ENCODE peak calls at places on chromosomes 7 and 10, in six cellular contexts. One of them, this sample, is unnamed.

GRCh38 chr10:72239409-72239808 is 23.3 kb upstream of the ASCC1 start:
- DNase-seq in GM23338: no peak
- DNase-seq in CD4-positive, alpha-beta memory T cell: no peak
- DNase-seq in tibial nerve: no peak
- DNase-seq in GM23248: no peak
- DNase-seq in spleen: no peak
- DNase-seq in this sample: no peak

GRCh38 chr10:17693009-17693408 is 49.1 kb downstream of the STAM start:
- DNase-seq in GM23338: no peak
- DNase-seq in CD4-positive, alpha-beta memory T cell: no peak
- DNase-seq in tibial nerve: no peak
- DNase-seq in GM23248: no peak
- DNase-seq in spleen: no peak
- DNase-seq in this sample: no peak

GRCh38 chr10:24518981-24519597 is 204.6 kb downstream of the ARHGAP21 start:
- DNase-seq in GM23338: peak
- DNase-seq in CD4-positive, alpha-beta memory T cell: peak
- DNase-seq in tibial nerve: peak
- DNase-seq in GM23248: peak
- DNase-seq in spleen: no peak
- DNase-seq in this sample: no peak

GRCh38 chr10:35035641-35036040 is 54.5 kb downstream of the CUL2 start:
- DNase-seq in GM23338: no peak
- DNase-seq in CD4-positive, alpha-beta memory T cell: no peak
- DNase-seq in tibial nerve: no peak
- DNase-seq in GM23248: no peak
- DNase-seq in spleen: no peak
- DNase-seq in this sample: no peak

GRCh38 chr10:127079348-127079747 is 117.0 kb downstream of the INSYN2A start:
- DNase-seq in GM23338: no peak
- DNase-seq in CD4-positive, alpha-beta memory T cell: no peak
- DNase-seq in tibial nerve: no peak
- DNase-seq in GM23248: no peak
- DNase-seq in spleen: no peak
- DNase-seq in this sample: no peak

GRCh38 chr10:100346351-100346764 is 675 bp upstream of the SCD start:
- DNase-seq in GM23338: peak
- DNase-seq in CD4-positive, alpha-beta memory T cell: peak
- DNase-seq in tibial nerve: peak
- DNase-seq in GM23248: peak
- DNase-seq in spleen: peak
- DNase-seq in this sample: no peak

GRCh38 chr7:19248681-19249080 is 103.5 kb upstream of the FERD3L start:
- DNase-seq in GM23338: no peak
- DNase-seq in CD4-positive, alpha-beta memory T cell: no peak
- DNase-seq in tibial nerve: no peak
- DNase-seq in GM23248: peak
- DNase-seq in spleen: no peak
- DNase-seq in this sample: no peak

GRCh38 chr10:121087129-121087528 is 236.0 kb downstream of the WDR11 start:
- DNase-seq in GM23338: no peak
- DNase-seq in CD4-positive, alpha-beta memory T cell: no peak
- DNase-seq in tibial nerve: no peak
- DNase-seq in GM23248: no peak
- DNase-seq in spleen: no peak
- DNase-seq in this sample: no peak

GRCh38 chr10:12255048-12255447 is 59.1 kb downstream of the CDC123 start:
- DNase-seq in GM23338: no peak
- DNase-seq in CD4-positive, alpha-beta memory T cell: no peak
- DNase-seq in tibial nerve: no peak
- DNase-seq in GM23248: no peak
- DNase-seq in spleen: no peak
- DNase-seq in this sample: no peak

GRCh38 chr10:86596266-86596665 is 58.1 kb upstream of the OPN4 start:
- DNase-seq in GM23338: no peak
- DNase-seq in CD4-positive, alpha-beta memory T cell: no peak
- DNase-seq in tibial nerve: no peak
- DNase-seq in GM23248: peak
- DNase-seq in spleen: no peak
- DNase-seq in this sample: no peak

GRCh38 chr10:103556383-103557007 is 63.0 kb downstream of the NEURL1 start:
- DNase-seq in GM23338: no peak
- DNase-seq in CD4-positive, alpha-beta memory T cell: no peak
- DNase-seq in tibial nerve: no peak
- DNase-seq in GM23248: no peak
- DNase-seq in spleen: no peak
- DNase-seq in this sample: no peak
- H3K27ac ChIP-seq in GM23338: no peak
- H3K27ac ChIP-seq in CD4-positive, alpha-beta memory T cell: no peak
- H3K27ac ChIP-seq in tibial nerve: no peak
- H3K27ac ChIP-seq in GM23248: no peak
- H3K27ac ChIP-seq in spleen: no peak
- H3K27ac ChIP-seq in this sample: no peak

GRCh38 chr10:79445217-79445707 is at the start of gene ZCCHC24:
- DNase-seq in GM23338: peak
- DNase-seq in CD4-positive, alpha-beta memory T cell: no peak
- DNase-seq in tibial nerve: no peak
- DNase-seq in GM23248: no peak
- DNase-seq in spleen: peak
- DNase-seq in this sample: no peak
- H3K27ac ChIP-seq in GM23338: no peak
- H3K27ac ChIP-seq in CD4-positive, alpha-beta memory T cell: peak
- H3K27ac ChIP-seq in tibial nerve: peak
- H3K27ac ChIP-seq in GM23248: peak
- H3K27ac ChIP-seq in spleen: peak
- H3K27ac ChIP-seq in this sample: no peak

GRCh38 chr7:51275532-51275931 is 41.1 kb downstream of the COBL start:
- DNase-seq in GM23338: no peak
- DNase-seq in CD4-positive, alpha-beta memory T cell: no peak
- DNase-seq in tibial nerve: no peak
- DNase-seq in GM23248: no peak
- DNase-seq in spleen: no peak
- DNase-seq in this sample: no peak
- H3K27ac ChIP-seq in GM23338: no peak
- H3K27ac ChIP-seq in CD4-positive, alpha-beta memory T cell: no peak
- H3K27ac ChIP-seq in tibial nerve: no peak
- H3K27ac ChIP-seq in GM23248: no peak
- H3K27ac ChIP-seq in spleen: no peak
- H3K27ac ChIP-seq in this sample: no peak

GRCh38 chr7:133252858-133253521 is at the start of gene EXOC4:
- DNase-seq in GM23338: peak
- DNase-seq in CD4-positive, alpha-beta memory T cell: peak
- DNase-seq in tibial nerve: peak
- DNase-seq in GM23248: peak
- DNase-seq in spleen: peak
- DNase-seq in this sample: peak
- H3K27ac ChIP-seq in GM23338: peak
- H3K27ac ChIP-seq in CD4-positive, alpha-beta memory T cell: peak
- H3K27ac ChIP-seq in tibial nerve: peak
- H3K27ac ChIP-seq in GM23248: peak
- H3K27ac ChIP-seq in spleen: peak
- H3K27ac ChIP-seq in this sample: peak

GRCh38 chr10:79319372-79319771 is 27.9 kb upstream of the PPIF start:
- DNase-seq in GM23338: no peak
- DNase-seq in CD4-positive, alpha-beta memory T cell: no peak
- DNase-seq in tibial nerve: no peak
- DNase-seq in GM23248: no peak
- DNase-seq in spleen: peak
- DNase-seq in this sample: no peak

GRCh38 chr10:79322616-79323566 is 24.4 kb upstream of the PPIF start:
- DNase-seq in GM23338: no peak
- DNase-seq in CD4-positive, alpha-beta memory T cell: peak
- DNase-seq in tibial nerve: no peak
- DNase-seq in GM23248: peak
- DNase-seq in spleen: peak
- DNase-seq in this sample: peak

GRCh38 chr10:79321494-79321882 is 25.8 kb upstream of the PPIF start:
- DNase-seq in GM23338: no peak
- DNase-seq in CD4-positive, alpha-beta memory T cell: no peak
- DNase-seq in tibial nerve: no peak
- DNase-seq in GM23248: no peak
- DNase-seq in spleen: peak
- DNase-seq in this sample: no peak

GRCh38 chr10:79321951-79322350 is 25.3 kb upstream of the PPIF start:
- DNase-seq in GM23338: no peak
- DNase-seq in CD4-positive, alpha-beta memory T cell: no peak
- DNase-seq in tibial nerve: no peak
- DNase-seq in GM23248: no peak
- DNase-seq in spleen: no peak
- DNase-seq in this sample: no peak

DNA sequence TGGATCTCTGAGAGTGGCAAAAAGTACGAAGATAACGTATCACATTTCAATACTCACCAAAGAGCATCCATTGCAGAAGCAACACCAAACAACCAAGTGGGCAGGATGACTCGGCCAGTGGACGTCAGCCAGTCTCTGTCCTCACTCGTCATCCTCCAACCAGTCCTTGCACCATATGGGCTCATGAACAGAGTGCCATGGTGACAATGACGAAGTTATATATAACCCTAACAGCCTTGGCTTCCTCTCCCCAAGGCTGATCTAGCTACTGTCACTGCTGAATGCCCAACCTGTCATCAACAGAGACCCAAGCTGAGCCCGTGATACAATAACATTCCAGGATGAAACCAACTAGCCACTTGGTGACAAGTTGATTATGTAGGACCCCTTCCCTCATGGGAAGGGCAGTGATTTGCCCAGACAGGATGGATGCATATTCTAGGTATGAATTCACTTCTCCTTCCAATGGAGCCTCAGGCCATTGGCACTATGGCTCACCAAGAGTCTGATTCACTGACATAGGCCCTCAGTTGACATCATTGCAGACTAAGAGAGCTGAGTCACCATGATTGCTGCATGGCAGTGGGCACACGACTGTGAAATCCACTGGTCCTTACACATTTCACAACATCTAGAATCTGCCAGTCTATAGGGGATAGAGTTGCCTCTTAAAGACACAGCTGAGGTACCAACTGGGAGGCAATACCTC is 26.3 kb upstream of the PPIF start:
- DNase-seq in GM23338: no peak
- DNase-seq in CD4-positive, alpha-beta memory T cell: no peak
- DNase-seq in tibial nerve: no peak
- DNase-seq in GM23248: peak
- DNase-seq in spleen: no peak
- DNase-seq in this sample: peak
- H3K27ac ChIP-seq in GM23338: no peak
- H3K27ac ChIP-seq in CD4-positive, alpha-beta memory T cell: no peak
- H3K27ac ChIP-seq in tibial nerve: no peak
- H3K27ac ChIP-seq in GM23248: peak
- H3K27ac ChIP-seq in spleen: no peak
- H3K27ac ChIP-seq in this sample: peak

GRCh38 chr7:81869670-81870069 is 99.8 kb upstream of the HGF start:
- DNase-seq in GM23338: no peak
- DNase-seq in CD4-positive, alpha-beta memory T cell: no peak
- DNase-seq in tibial nerve: no peak
- DNase-seq in GM23248: no peak
- DNase-seq in spleen: no peak
- DNase-seq in this sample: no peak
- H3K27ac ChIP-seq in GM23338: no peak
- H3K27ac ChIP-seq in CD4-positive, alpha-beta memory T cell: no peak
- H3K27ac ChIP-seq in tibial nerve: no peak
- H3K27ac ChIP-seq in GM23248: no peak
- H3K27ac ChIP-seq in spleen: no peak
- H3K27ac ChIP-seq in this sample: no peak

GRCh38 chr7:42010751-42011150 is 226.3 kb downstream of the GLI3 start:
- DNase-seq in GM23338: no peak
- DNase-seq in CD4-positive, alpha-beta memory T cell: no peak
- DNase-seq in tibial nerve: no peak
- DNase-seq in GM23248: peak
- DNase-seq in spleen: no peak
- DNase-seq in this sample: no peak
- H3K27ac ChIP-seq in GM23338: no peak
- H3K27ac ChIP-seq in CD4-positive, alpha-beta memory T cell: no peak
- H3K27ac ChIP-seq in tibial nerve: no peak
- H3K27ac ChIP-seq in GM23248: no peak
- H3K27ac ChIP-seq in spleen: no peak
- H3K27ac ChIP-seq in this sample: no peak